ENCODE peak calls at places on chromosomes 4 and X, in six cellular contexts. X, P, C, W, A and O are unnamed samples.

GRCh38 chr4:183200453-183200852 is 101.4 kb downstream of the WWC2 start:
- DNase-seq in X (peak), P (no peak), C (peak), W (no peak), A (no peak), O (peak)

GRCh38 chrX:50707376-50707775 is 106.6 kb downstream of the SHROOM4 start:
- DNase-seq in X (no peak), P (no peak), C (no peak), W (no peak), A (no peak), O (no peak)

GRCh38 chr4:186882293-186882692 is 158.6 kb upstream of the FAT1 start:
- DNase-seq in X (no peak), P (no peak), C (no peak), W (no peak), A (no peak), O (no peak)

GRCh38 chr4:141501931-141502330 is 134.5 kb upstream of the IL15 start:
- DNase-seq in X (peak), P (no peak), C (peak), W (no peak), A (no peak), O (no peak)

GRCh38 chrX:110418857-110419249 is 60.2 kb downstream of the RTL9 start:
- DNase-seq in X (peak), P (no peak), C (peak), W (no peak), A (no peak), O (no peak)

GRCh38 chrX:68175569-68175968 is 257.7 kb downstream of the OPHN1 start:
- DNase-seq in X (peak), P (no peak), C (peak), W (no peak), A (no peak), O (no peak)

GRCh38 chr4:140579278-140579677 is 10.5 kb upstream of the UCP1 start:
- DNase-seq in X (no peak), P (no peak), C (no peak), W (no peak), A (no peak), O (no peak)

GRCh38 chr4:5204781-5205180 is 153.5 kb downstream of the STK32B start:
- DNase-seq in X (no peak), P (no peak), C (no peak), W (no peak), A (no peak), O (no peak)

GRCh38 chr4:169017971-169018370 is 7.9 kb upstream of the CBR4 start:
- DNase-seq in X (no peak), P (no peak), C (no peak), W (no peak), A (peak), O (no peak)

GRCh38 chr4:179027569-179027968 is 1585.3 kb upstream of the AGA start:
- DNase-seq in X (no peak), P (no peak), C (no peak), W (no peak), A (no peak), O (no peak)

GRCh38 chrX:568341-568740 is 62.2 kb upstream of the SHOX start:
- DNase-seq in X (no peak), P (peak), C (no peak), W (no peak), A (no peak), O (no peak)

GRCh38 chr4:3680656-3681055 is 85.5 kb upstream of the ADRA2C start:
- DNase-seq in X (no peak), P (no peak), C (no peak), W (peak), A (no peak), O (no peak)

GRCh38 chr4:124697441-124697840 is 15.1 kb downstream of the ANKRD50 start:
- DNase-seq in X (no peak), P (no peak), C (no peak), W (no peak), A (no peak), O (peak)

GRCh38 chr4:84258905-84259830 is 239.9 kb downstream of the NKX6-1 start:
- DNase-seq in X (peak), P (peak), C (peak), W (peak), A (no peak), O (peak)

GRCh38 chr4:177574446-177574845 is 132.2 kb upstream of the AGA start:
- DNase-seq in X (no peak), P (no peak), C (peak), W (no peak), A (no peak), O (no peak)

GRCh38 chr4:4564522-4564921 is 22.7 kb upstream of the STX18 start:
- DNase-seq in X (no peak), P (no peak), C (no peak), W (no peak), A (no peak), O (no peak)

GRCh38 chrX:107978707-107979307 is 3.4 kb downstream of the TEX13B start:
- DNase-seq in X (peak), P (no peak), C (peak), W (peak), A (peak), O (no peak)

GRCh38 chrX:120752431-120753128 is 122.7 kb upstream of the C1GALT1C1 start:
- DNase-seq in X (no peak), P (no peak), C (no peak), W (no peak), A (no peak), O (no peak)

DNA sequence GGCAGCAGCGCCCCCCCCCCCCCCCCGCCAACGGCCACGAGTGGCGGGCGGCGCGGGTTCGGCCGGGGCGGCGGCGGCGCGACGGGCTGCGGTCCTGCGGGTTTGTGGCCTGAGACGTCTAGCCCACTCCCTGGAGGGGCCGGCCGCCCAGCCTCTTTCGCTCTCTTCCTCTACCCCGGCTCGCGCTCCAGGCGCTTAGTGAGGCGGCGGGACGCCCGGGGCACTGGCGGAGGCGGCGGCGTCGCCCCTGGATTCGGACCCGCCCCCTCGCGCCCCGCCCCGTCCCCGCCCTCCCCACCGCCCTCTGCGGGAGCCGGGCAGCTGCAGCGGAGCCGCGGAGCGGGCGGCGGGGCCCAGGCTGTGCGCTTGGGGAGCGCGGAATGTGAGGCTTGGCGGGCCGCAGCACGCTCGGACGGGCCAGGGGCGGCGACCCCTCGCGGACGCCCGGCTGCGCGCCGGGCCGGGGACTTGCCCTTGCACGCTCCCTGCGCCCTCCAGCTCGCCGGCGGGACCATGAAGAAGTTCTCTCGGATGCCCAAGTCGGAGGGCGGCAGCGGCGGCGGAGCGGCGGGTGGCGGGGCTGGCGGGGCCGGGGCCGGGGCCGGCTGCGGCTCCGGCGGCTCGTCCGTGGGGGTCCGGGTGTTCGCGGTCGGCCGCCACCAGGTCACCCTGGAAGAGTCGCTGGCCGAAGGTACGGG is at the start of gene BMP2K:
- DNase-seq in X (peak), P (peak), C (peak), W (peak), A (peak), O (peak)
- H3K23ac ChIP-seq in X (peak), P (no peak), C (no peak), W (no peak), A (peak), O (peak)

GRCh38 chr4:170656506-170656905 is 566.8 kb upstream of the AADAT start:
- DNase-seq in X (no peak), P (no peak), C (no peak), W (no peak), A (no peak), O (no peak)

GRCh38 chr4:170657761-170658160 is 568.0 kb upstream of the AADAT start:
- DNase-seq in X (no peak), P (no peak), C (no peak), W (no peak), A (no peak), O (no peak)

GRCh38 chr4:170667814-170668213 is 578.1 kb upstream of the AADAT start:
- DNase-seq in X (no peak), P (no peak), C (no peak), W (no peak), A (no peak), O (no peak)

GRCh38 chr4:170666909-170667308 is 577.2 kb upstream of the AADAT start:
- DNase-seq in X (no peak), P (no peak), C (no peak), W (no peak), A (no peak), O (no peak)

DNA sequence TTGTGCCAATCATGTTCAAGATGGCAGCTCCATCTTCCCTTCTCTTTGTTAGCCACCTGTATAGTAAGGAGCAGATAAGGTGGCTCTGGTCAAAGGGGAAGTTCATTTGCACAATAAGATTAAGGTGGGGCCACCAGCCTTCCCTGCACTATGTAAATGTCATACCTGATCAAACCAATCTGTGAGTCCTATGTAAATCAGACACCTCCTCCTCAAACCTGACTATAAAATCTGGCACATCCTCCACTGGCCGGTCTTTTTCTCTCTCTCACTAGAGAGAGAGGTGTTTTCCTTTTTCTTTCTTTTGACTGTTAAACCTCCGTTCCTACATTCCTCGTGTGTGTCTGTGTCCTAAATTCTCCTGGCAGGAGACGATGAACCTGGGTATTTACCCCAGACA is 572.5 kb upstream of the AADAT start:
- DNase-seq in X (no peak), P (no peak), C (no peak), W (no peak), A (no peak), O (no peak)
- H3K14ac ChIP-seq in X (no peak), P (no peak), C (no peak), W (no peak), A (no peak), O (no peak)

GRCh38 chr4:87114245-87115062 is 106.0 kb downstream of the KLHL8 start:
- DNase-seq in X (no peak), P (peak), C (no peak), W (peak), A (no peak), O (no peak)
- H4K8ac ChIP-seq in X (no peak), P (no peak), C (no peak), W (no peak), A (no peak), O (no peak)

DNA sequence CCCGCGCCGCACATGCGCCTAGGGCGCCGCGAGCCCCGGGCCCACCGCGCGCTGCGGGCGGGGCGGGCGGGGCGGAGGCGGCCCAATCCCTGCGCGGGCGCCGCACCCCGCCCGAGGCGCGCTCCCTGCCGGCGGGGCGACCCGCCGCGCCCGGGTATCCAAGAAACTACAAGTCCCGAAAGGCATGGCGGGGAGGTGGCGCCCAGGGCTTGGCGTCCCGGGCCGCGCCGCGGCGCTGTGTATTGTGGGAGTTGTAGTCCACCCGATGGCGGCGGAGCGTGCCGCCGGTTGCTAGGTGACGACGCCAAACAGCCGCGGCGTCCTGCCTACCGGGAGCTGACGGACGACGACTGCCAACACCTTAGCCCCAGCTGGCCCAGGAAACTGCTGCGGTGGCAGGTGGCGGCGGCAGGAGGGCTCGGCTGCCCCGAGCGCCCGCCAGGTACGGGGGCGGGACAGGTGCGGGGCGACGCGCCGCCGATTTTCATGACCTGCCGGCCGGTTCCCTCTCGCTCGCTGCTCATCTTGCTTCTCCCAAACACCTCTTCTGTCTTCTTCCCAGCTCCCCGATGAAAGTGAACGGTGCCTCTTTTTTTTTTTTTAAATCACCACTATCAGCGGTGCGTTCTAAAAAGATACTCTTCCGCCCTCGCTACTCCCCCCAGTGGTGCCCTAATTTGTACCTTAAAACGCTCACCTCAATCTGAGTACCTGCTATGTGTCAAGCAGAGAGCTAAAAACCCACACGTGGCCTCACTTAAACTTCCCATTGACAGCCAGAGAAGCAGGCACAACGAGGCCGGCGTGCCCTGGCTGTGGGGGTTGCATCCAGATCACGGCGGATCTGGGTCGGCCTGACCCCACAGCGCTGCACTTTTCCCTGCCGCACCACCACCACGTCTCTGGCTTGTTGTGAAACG is at the start of gene CFAP99:
- DNase-seq in X (peak), P (peak), C (peak), W (peak), A (peak), O (peak)
- H3K23ac ChIP-seq in X (no peak), P (no peak), C (no peak), W (no peak), A (peak), O (no peak)

GRCh38 chrX:70878925-70879324 is 29.6 kb downstream of the TEX11 start:
- DNase-seq in X (no peak), P (no peak), C (no peak), W (no peak), A (no peak), O (no peak)
- H3K14ac ChIP-seq in X (no peak), P (no peak), C (no peak), W (no peak), A (no peak), O (no peak)

GRCh38 chrX:41275661-41276609 is 58.0 kb upstream of the DDX3X start:
- DNase-seq in X (peak), P (peak), C (peak), W (peak), A (peak), O (peak)
- H4K8ac ChIP-seq in X (peak), P (peak), C (peak), W (no peak), A (no peak), O (peak)

GRCh38 chrX:47690175-47690574 is 31.2 kb upstream of the UXT start:
- DNase-seq in X (no peak), P (no peak), C (no peak), W (no peak), A (no peak), O (no peak)
- H3K23ac ChIP-seq in X (no peak), P (no peak), C (no peak), W (no peak), A (no peak), O (no peak)

GRCh38 chr4:56434599-56435000 is 815 bp downstream of the PPAT start:
- DNase-seq in X (peak), P (no peak), C (no peak), W (no peak), A (no peak), O (peak)
- H3K14ac ChIP-seq in X (no peak), P (no peak), C (no peak), W (peak), A (no peak), O (peak)

GRCh38 chr4:145182212-145182611 is 1.8 kb upstream of the OTUD4 start:
- DNase-seq in X (no peak), P (no peak), C (no peak), W (no peak), A (no peak), O (no peak)
- H4K8ac ChIP-seq in X (no peak), P (no peak), C (no peak), W (no peak), A (no peak), O (no peak)

GRCh38 chr4:2621419-2621818 is 85.0 kb downstream of the FAM193A start:
- DNase-seq in X (no peak), P (no peak), C (no peak), W (no peak), A (no peak), O (no peak)
- H3K23ac ChIP-seq in X (no peak), P (no peak), C (no peak), W (no peak), A (no peak), O (no peak)